ENCODE peak calls at places on chromosomes 13 and 19, in ten cellular contexts. One of them, this sample, is unnamed.

GRCh38 chr13:48320906-48321510 is 17.5 kb downstream of the RB1 start:
- DNase-seq in T-helper 2 cell: no peak
- DNase-seq in mammary epithelial cell: no peak
- DNase-seq in iPS-NIHi11: no peak
- DNase-seq in mesendoderm: no peak
- DNase-seq in globus pallidus: no peak
- DNase-seq in mesothelial cell of epicardium: no peak
- DNase-seq in effector memory CD4-positive, alpha-beta T cell: no peak
- DNase-seq in epithelial cell of prostate: no peak
- DNase-seq in NCI-H1092: no peak
- DNase-seq in this sample: no peak

GRCh38 chr19:56554272-56554869 is 12.9 kb upstream of the ZNF470 start:
- DNase-seq in T-helper 2 cell: no peak
- DNase-seq in mammary epithelial cell: no peak
- DNase-seq in iPS-NIHi11: no peak
- DNase-seq in mesendoderm: peak
- DNase-seq in globus pallidus: no peak
- DNase-seq in mesothelial cell of epicardium: no peak
- DNase-seq in effector memory CD4-positive, alpha-beta T cell: no peak
- DNase-seq in epithelial cell of prostate: no peak
- DNase-seq in NCI-H1092: no peak
- DNase-seq in this sample: no peak

GRCh38 chr19:13025819-13026477 is 30.7 kb downstream of the NFIX start:
- DNase-seq in T-helper 2 cell: no peak
- DNase-seq in mammary epithelial cell: no peak
- DNase-seq in iPS-NIHi11: no peak
- DNase-seq in mesendoderm: no peak
- DNase-seq in globus pallidus: peak
- DNase-seq in mesothelial cell of epicardium: no peak
- DNase-seq in effector memory CD4-positive, alpha-beta T cell: no peak
- DNase-seq in epithelial cell of prostate: no peak
- DNase-seq in NCI-H1092: no peak
- DNase-seq in this sample: no peak

GRCh38 chr19:30161770-30162169 is 210.4 kb upstream of the ZNF536 start:
- DNase-seq in T-helper 2 cell: no peak
- DNase-seq in mammary epithelial cell: no peak
- DNase-seq in iPS-NIHi11: no peak
- DNase-seq in mesendoderm: no peak
- DNase-seq in globus pallidus: no peak
- DNase-seq in mesothelial cell of epicardium: no peak
- DNase-seq in effector memory CD4-positive, alpha-beta T cell: no peak
- DNase-seq in epithelial cell of prostate: no peak
- DNase-seq in NCI-H1092: no peak
- DNase-seq in this sample: no peak

GRCh38 chr13:77492982-77493381 is 42.5 kb upstream of the SCEL start:
- DNase-seq in T-helper 2 cell: no peak
- DNase-seq in mammary epithelial cell: peak
- DNase-seq in iPS-NIHi11: no peak
- DNase-seq in mesendoderm: peak
- DNase-seq in globus pallidus: peak
- DNase-seq in mesothelial cell of epicardium: no peak
- DNase-seq in effector memory CD4-positive, alpha-beta T cell: no peak
- DNase-seq in epithelial cell of prostate: peak
- DNase-seq in NCI-H1092: peak
- DNase-seq in this sample: no peak

GRCh38 chr13:98556968-98557591 is 19.8 kb downstream of the STK24 start:
- DNase-seq in T-helper 2 cell: no peak
- DNase-seq in mammary epithelial cell: peak
- DNase-seq in iPS-NIHi11: no peak
- DNase-seq in mesendoderm: peak
- DNase-seq in globus pallidus: no peak
- DNase-seq in mesothelial cell of epicardium: no peak
- DNase-seq in effector memory CD4-positive, alpha-beta T cell: no peak
- DNase-seq in epithelial cell of prostate: no peak
- DNase-seq in NCI-H1092: no peak
- DNase-seq in this sample: no peak

GRCh38 chr13:37526710-37527446 is 71.7 kb downstream of the POSTN start:
- DNase-seq in T-helper 2 cell: no peak
- DNase-seq in mammary epithelial cell: no peak
- DNase-seq in iPS-NIHi11: no peak
- DNase-seq in mesendoderm: no peak
- DNase-seq in globus pallidus: no peak
- DNase-seq in mesothelial cell of epicardium: no peak
- DNase-seq in effector memory CD4-positive, alpha-beta T cell: no peak
- DNase-seq in epithelial cell of prostate: no peak
- DNase-seq in NCI-H1092: no peak
- DNase-seq in this sample: no peak

GRCh38 chr13:50355797-50356196 is 340.6 kb downstream of the KCNRG start:
- DNase-seq in T-helper 2 cell: no peak
- DNase-seq in mammary epithelial cell: no peak
- DNase-seq in iPS-NIHi11: no peak
- DNase-seq in mesendoderm: no peak
- DNase-seq in globus pallidus: no peak
- DNase-seq in mesothelial cell of epicardium: no peak
- DNase-seq in effector memory CD4-positive, alpha-beta T cell: no peak
- DNase-seq in epithelial cell of prostate: no peak
- DNase-seq in NCI-H1092: no peak
- DNase-seq in this sample: no peak

GRCh38 chr13:109790951-109791605 is 4.7 kb upstream of the IRS2 start:
- DNase-seq in T-helper 2 cell: no peak
- DNase-seq in mammary epithelial cell: peak
- DNase-seq in iPS-NIHi11: no peak
- DNase-seq in mesendoderm: peak
- DNase-seq in globus pallidus: peak
- DNase-seq in mesothelial cell of epicardium: no peak
- DNase-seq in effector memory CD4-positive, alpha-beta T cell: no peak
- DNase-seq in epithelial cell of prostate: no peak
- DNase-seq in NCI-H1092: peak
- DNase-seq in this sample: no peak

GRCh38 chr13:32840840-32841713 is 175.1 kb upstream of the KL start:
- DNase-seq in T-helper 2 cell: no peak
- DNase-seq in mammary epithelial cell: peak
- DNase-seq in iPS-NIHi11: no peak
- DNase-seq in mesendoderm: no peak
- DNase-seq in globus pallidus: no peak
- DNase-seq in mesothelial cell of epicardium: no peak
- DNase-seq in effector memory CD4-positive, alpha-beta T cell: no peak
- DNase-seq in epithelial cell of prostate: no peak
- DNase-seq in NCI-H1092: peak
- DNase-seq in this sample: no peak

GRCh38 chr19:5345895-5346386 is 5.3 kb upstream of the PTPRS start:
- DNase-seq in T-helper 2 cell: no peak
- DNase-seq in mammary epithelial cell: peak
- DNase-seq in iPS-NIHi11: no peak
- DNase-seq in mesendoderm: peak
- DNase-seq in globus pallidus: no peak
- DNase-seq in mesothelial cell of epicardium: no peak
- DNase-seq in effector memory CD4-positive, alpha-beta T cell: no peak
- DNase-seq in epithelial cell of prostate: peak
- DNase-seq in NCI-H1092: no peak
- DNase-seq in this sample: no peak

GRCh38 chr19:40006273-40006691 is 9.4 kb downstream of the ZNF546 start:
- DNase-seq in T-helper 2 cell: no peak
- DNase-seq in mammary epithelial cell: peak
- DNase-seq in iPS-NIHi11: no peak
- DNase-seq in mesendoderm: no peak
- DNase-seq in globus pallidus: no peak
- DNase-seq in mesothelial cell of epicardium: no peak
- DNase-seq in effector memory CD4-positive, alpha-beta T cell: no peak
- DNase-seq in epithelial cell of prostate: peak
- DNase-seq in NCI-H1092: no peak
- DNase-seq in this sample: no peak

GRCh38 chr19:30408734-30409301 is 36.6 kb downstream of the ZNF536 start:
- DNase-seq in T-helper 2 cell: no peak
- DNase-seq in mammary epithelial cell: no peak
- DNase-seq in iPS-NIHi11: no peak
- DNase-seq in mesendoderm: no peak
- DNase-seq in globus pallidus: no peak
- DNase-seq in mesothelial cell of epicardium: no peak
- DNase-seq in effector memory CD4-positive, alpha-beta T cell: no peak
- DNase-seq in epithelial cell of prostate: no peak
- DNase-seq in NCI-H1092: no peak
- DNase-seq in this sample: no peak

GRCh38 chr19:18939922-18940775 is 868 bp downstream of the HOMER3 start:
- DNase-seq in T-helper 2 cell: no peak
- DNase-seq in mammary epithelial cell: peak
- DNase-seq in iPS-NIHi11: peak
- DNase-seq in mesendoderm: no peak
- DNase-seq in globus pallidus: peak
- DNase-seq in mesothelial cell of epicardium: no peak
- DNase-seq in effector memory CD4-positive, alpha-beta T cell: no peak
- DNase-seq in epithelial cell of prostate: no peak
- DNase-seq in NCI-H1092: no peak
- DNase-seq in this sample: no peak

GRCh38 chr13:111344471-111345191 is 24.2 kb downstream of the TEX29 start:
- DNase-seq in T-helper 2 cell: no peak
- DNase-seq in mammary epithelial cell: no peak
- DNase-seq in iPS-NIHi11: peak
- DNase-seq in mesendoderm: peak
- DNase-seq in globus pallidus: no peak
- DNase-seq in mesothelial cell of epicardium: no peak
- DNase-seq in effector memory CD4-positive, alpha-beta T cell: no peak
- DNase-seq in epithelial cell of prostate: peak
- DNase-seq in NCI-H1092: peak
- DNase-seq in this sample: no peak

GRCh38 chr19:31340059-31341025 is 8.9 kb downstream of the TSHZ3 start:
- DNase-seq in T-helper 2 cell: no peak
- DNase-seq in mammary epithelial cell: peak
- DNase-seq in iPS-NIHi11: no peak
- DNase-seq in mesendoderm: no peak
- DNase-seq in globus pallidus: no peak
- DNase-seq in mesothelial cell of epicardium: no peak
- DNase-seq in effector memory CD4-positive, alpha-beta T cell: peak
- DNase-seq in epithelial cell of prostate: no peak
- DNase-seq in NCI-H1092: no peak
- DNase-seq in this sample: no peak

GRCh38 chr13:46627462-46627861 is 74.5 kb downstream of the LRCH1 start:
- DNase-seq in T-helper 2 cell: no peak
- DNase-seq in mammary epithelial cell: no peak
- DNase-seq in iPS-NIHi11: no peak
- DNase-seq in mesendoderm: no peak
- DNase-seq in globus pallidus: no peak
- DNase-seq in mesothelial cell of epicardium: no peak
- DNase-seq in effector memory CD4-positive, alpha-beta T cell: no peak
- DNase-seq in epithelial cell of prostate: no peak
- DNase-seq in NCI-H1092: no peak
- DNase-seq in this sample: no peak

GRCh38 chr19:54959840-54960239 is 6.3 kb upstream of the NLRP2 start:
- DNase-seq in T-helper 2 cell: no peak
- DNase-seq in mammary epithelial cell: no peak
- DNase-seq in iPS-NIHi11: no peak
- DNase-seq in mesendoderm: no peak
- DNase-seq in globus pallidus: no peak
- DNase-seq in mesothelial cell of epicardium: no peak
- DNase-seq in effector memory CD4-positive, alpha-beta T cell: no peak
- DNase-seq in epithelial cell of prostate: no peak
- DNase-seq in NCI-H1092: no peak
- DNase-seq in this sample: no peak

GRCh38 chr19:40449506-40449905 is 5.4 kb upstream of the SERTAD3 start:
- DNase-seq in T-helper 2 cell: no peak
- DNase-seq in mammary epithelial cell: no peak
- DNase-seq in iPS-NIHi11: no peak
- DNase-seq in mesendoderm: no peak
- DNase-seq in globus pallidus: no peak
- DNase-seq in mesothelial cell of epicardium: no peak
- DNase-seq in effector memory CD4-positive, alpha-beta T cell: no peak
- DNase-seq in epithelial cell of prostate: no peak
- DNase-seq in NCI-H1092: no peak
- DNase-seq in this sample: no peak

GRCh38 chr13:64723735-64724134 is 2506.4 kb downstream of the PCDH9 start:
- DNase-seq in T-helper 2 cell: no peak
- DNase-seq in mammary epithelial cell: peak
- DNase-seq in iPS-NIHi11: peak
- DNase-seq in mesendoderm: peak
- DNase-seq in globus pallidus: no peak
- DNase-seq in mesothelial cell of epicardium: no peak
- DNase-seq in effector memory CD4-positive, alpha-beta T cell: no peak
- DNase-seq in epithelial cell of prostate: peak
- DNase-seq in NCI-H1092: no peak
- DNase-seq in this sample: no peak

GRCh38 chr13:66665991-66666390 is 564.1 kb downstream of the PCDH9 start:
- DNase-seq in T-helper 2 cell: no peak
- DNase-seq in mammary epithelial cell: peak
- DNase-seq in iPS-NIHi11: peak
- DNase-seq in mesendoderm: peak
- DNase-seq in globus pallidus: peak
- DNase-seq in mesothelial cell of epicardium: no peak
- DNase-seq in effector memory CD4-positive, alpha-beta T cell: no peak
- DNase-seq in epithelial cell of prostate: no peak
- DNase-seq in NCI-H1092: peak
- DNase-seq in this sample: no peak

GRCh38 chr13:23558675-23559536 is 11.3 kb upstream of the TNFRSF19 start:
- DNase-seq in T-helper 2 cell: no peak
- DNase-seq in mammary epithelial cell: peak
- DNase-seq in iPS-NIHi11: no peak
- DNase-seq in mesendoderm: peak
- DNase-seq in globus pallidus: no peak
- DNase-seq in mesothelial cell of epicardium: no peak
- DNase-seq in effector memory CD4-positive, alpha-beta T cell: no peak
- DNase-seq in epithelial cell of prostate: peak
- DNase-seq in NCI-H1092: peak
- DNase-seq in this sample: no peak

GRCh38 chr13:38045278-38046048 is 175.9 kb upstream of the TRPC4 start:
- DNase-seq in T-helper 2 cell: no peak
- DNase-seq in mammary epithelial cell: peak
- DNase-seq in iPS-NIHi11: peak
- DNase-seq in mesendoderm: peak
- DNase-seq in globus pallidus: no peak
- DNase-seq in mesothelial cell of epicardium: no peak
- DNase-seq in effector memory CD4-positive, alpha-beta T cell: no peak
- DNase-seq in epithelial cell of prostate: no peak
- DNase-seq in NCI-H1092: no peak
- DNase-seq in this sample: no peak

GRCh38 chr19:48321372-48321621 is 4.1 kb upstream of the EMP3 start:
- DNase-seq in T-helper 2 cell: peak
- DNase-seq in mammary epithelial cell: peak
- DNase-seq in iPS-NIHi11: no peak
- DNase-seq in mesendoderm: peak
- DNase-seq in globus pallidus: peak
- DNase-seq in mesothelial cell of epicardium: peak
- DNase-seq in effector memory CD4-positive, alpha-beta T cell: peak
- DNase-seq in epithelial cell of prostate: peak
- DNase-seq in NCI-H1092: peak
- DNase-seq in this sample: peak

GRCh38 chr13:105462981-105463380 is 1072.5 kb downstream of the EFNB2 start:
- DNase-seq in T-helper 2 cell: no peak
- DNase-seq in mammary epithelial cell: no peak
- DNase-seq in iPS-NIHi11: no peak
- DNase-seq in mesendoderm: no peak
- DNase-seq in globus pallidus: no peak
- DNase-seq in mesothelial cell of epicardium: no peak
- DNase-seq in effector memory CD4-positive, alpha-beta T cell: no peak
- DNase-seq in epithelial cell of prostate: no peak
- DNase-seq in NCI-H1092: no peak
- DNase-seq in this sample: no peak

GRCh38 chr13:33976965-33977364 is 159.0 kb downstream of the RFC3 start:
- DNase-seq in T-helper 2 cell: no peak
- DNase-seq in mammary epithelial cell: no peak
- DNase-seq in iPS-NIHi11: no peak
- DNase-seq in mesendoderm: no peak
- DNase-seq in globus pallidus: no peak
- DNase-seq in mesothelial cell of epicardium: no peak
- DNase-seq in effector memory CD4-positive, alpha-beta T cell: no peak
- DNase-seq in epithelial cell of prostate: no peak
- DNase-seq in NCI-H1092: no peak
- DNase-seq in this sample: no peak

GRCh38 chr13:42363941-42364612 is 92.1 kb downstream of the AKAP11 start:
- DNase-seq in T-helper 2 cell: no peak
- DNase-seq in mammary epithelial cell: peak
- DNase-seq in iPS-NIHi11: no peak
- DNase-seq in mesendoderm: peak
- DNase-seq in globus pallidus: no peak
- DNase-seq in mesothelial cell of epicardium: no peak
- DNase-seq in effector memory CD4-positive, alpha-beta T cell: no peak
- DNase-seq in epithelial cell of prostate: no peak
- DNase-seq in NCI-H1092: no peak
- DNase-seq in this sample: no peak

GRCh38 chr19:38528931-38529330 is 88.8 kb downstream of the MAP4K1 start:
- DNase-seq in T-helper 2 cell: no peak
- DNase-seq in mammary epithelial cell: no peak
- DNase-seq in iPS-NIHi11: no peak
- DNase-seq in mesendoderm: no peak
- DNase-seq in globus pallidus: no peak
- DNase-seq in mesothelial cell of epicardium: no peak
- DNase-seq in effector memory CD4-positive, alpha-beta T cell: no peak
- DNase-seq in epithelial cell of prostate: no peak
- DNase-seq in NCI-H1092: no peak
- DNase-seq in this sample: no peak

This sample was measured in coronary artery.